ENCODE peak calls at places on chromosomes 1 and 21, in five cellular contexts. Z is adrenal gland, Q is HCT116, C is GM06990, M is psoas muscle. I is an unnamed sample.

GRCh38 chr1:76137746-76138145 is 63.2 kb downstream of the ST6GALNAC3 start:
- DNase-seq in Z (no peak), Q (no peak), C (no peak), M (no peak), I (no peak)

GRCh38 chr1:182850319-182850718 is 11.2 kb downstream of the DHX9 start:
- DNase-seq in Z (no peak), Q (no peak), C (no peak), M (no peak), I (no peak)

GRCh38 chr1:92291372-92291999 is 7.3 kb downstream of the GLMN start:
- DNase-seq in Z (no peak), Q (peak), C (no peak), M (no peak), I (no peak)

GRCh38 chr1:42466030-42466429 is 2.9 kb downstream of the CCDC30 start:
- DNase-seq in Z (no peak), Q (no peak), C (no peak), M (no peak), I (no peak)

GRCh38 chr21:34887729-34888568 is 161.2 kb downstream of the RUNX1 start:
- DNase-seq in Z (peak), Q (no peak), C (peak), M (peak), I (peak)

GRCh38 chr1:55927934-55928333 is 651.4 kb downstream of the PLPP3 start:
- DNase-seq in Z (no peak), Q (no peak), C (no peak), M (no peak), I (no peak)

GRCh38 chr1:94529416-94529815 is 12.1 kb downstream of the F3 start:
- DNase-seq in Z (no peak), Q (no peak), C (no peak), M (no peak), I (no peak)

GRCh38 chr21:42233067-42233981 is 14.4 kb downstream of the ABCG1 start:
- DNase-seq in Z (peak), Q (no peak), C (peak), M (peak), I (peak)

GRCh38 chr1:71980543-71980942 is 301.8 kb downstream of the NEGR1 start:
- DNase-seq in Z (no peak), Q (no peak), C (no peak), M (no peak), I (no peak)

GRCh38 chr1:59697138-59697811 is 117.5 kb upstream of the HOOK1 start:
- DNase-seq in Z (no peak), Q (no peak), C (no peak), M (no peak), I (no peak)

GRCh38 chr1:23282967-23283366 is 61.1 kb downstream of the HNRNPR start:
- DNase-seq in Z (no peak), Q (no peak), C (no peak), M (no peak), I (no peak)

GRCh38 chr1:85818371-85818770 is 110.1 kb upstream of the ZNHIT6 start:
- DNase-seq in Z (no peak), Q (no peak), C (no peak), M (no peak), I (no peak)

GRCh38 chr1:85494957-85495266 is 30.0 kb upstream of the DDAH1 start:
- DNase-seq in Z (no peak), Q (peak), C (no peak), M (no peak), I (no peak)

GRCh38 chr1:229194096-229194495 is 76.8 kb upstream of the RAB4A start:
- DNase-seq in Z (no peak), Q (no peak), C (no peak), M (no peak), I (no peak)

GRCh38 chr1:153866045-153866850 is 56.5 kb downstream of the GATAD2B start:
- DNase-seq in Z (no peak), Q (no peak), C (no peak), M (no peak), I (peak)

GRCh38 chr21:34198232-34199120 is 125.1 kb downstream of the MRPS6 start:
- DNase-seq in Z (no peak), Q (no peak), C (no peak), M (no peak), I (no peak)

GRCh38 chr1:92485374-92486250 is 1.1 kb downstream of the GFI1 start:
- DNase-seq in Z (peak), Q (peak), C (peak), M (peak), I (peak)

GRCh38 chr1:215160351-215160750 is 77.8 kb downstream of the KCNK2 start:
- DNase-seq in Z (no peak), Q (no peak), C (no peak), M (no peak), I (no peak)

GRCh38 chr1:241706967-241707366 is 54.9 kb downstream of the WDR64 start:
- DNase-seq in Z (no peak), Q (peak), C (no peak), M (no peak), I (no peak)

GRCh38 chr1:247679639-247680038 is at the start of gene OR13G1:
- DNase-seq in Z (no peak), Q (no peak), C (no peak), M (no peak), I (no peak)

DNA sequence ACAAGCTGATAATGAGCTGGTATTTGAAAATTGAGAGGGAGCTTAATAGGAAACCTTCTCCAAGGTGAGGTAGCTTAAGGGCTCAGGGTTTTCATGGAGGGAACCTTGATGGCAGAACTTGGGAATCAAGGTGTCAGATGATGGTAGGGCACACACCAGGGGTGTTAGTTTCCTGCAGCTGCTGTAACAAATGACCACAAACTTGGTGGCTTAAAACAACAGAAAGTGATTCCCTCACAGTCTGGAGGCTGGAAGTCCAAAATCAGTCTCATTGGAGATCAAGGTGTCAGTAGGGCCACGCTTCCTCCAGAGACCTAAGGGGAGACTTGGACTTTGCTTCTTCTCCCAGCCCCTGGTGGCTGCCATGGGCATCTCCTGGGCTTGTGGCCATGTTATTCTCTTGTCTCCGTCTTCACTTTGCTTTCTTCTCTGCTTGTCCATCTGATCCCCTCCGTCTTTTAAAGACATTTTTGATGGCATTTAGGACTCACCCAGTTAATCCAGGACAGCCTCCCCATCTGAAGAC is 45.5 kb downstream of the HUNK start:
- DNase-seq in Z (no peak), Q (no peak), C (no peak), M (no peak), I (no peak)
- TF ChIP-seq CTCF in Z (no peak), Q (peak), C (no peak), M (no peak), I (no peak)

DNA sequence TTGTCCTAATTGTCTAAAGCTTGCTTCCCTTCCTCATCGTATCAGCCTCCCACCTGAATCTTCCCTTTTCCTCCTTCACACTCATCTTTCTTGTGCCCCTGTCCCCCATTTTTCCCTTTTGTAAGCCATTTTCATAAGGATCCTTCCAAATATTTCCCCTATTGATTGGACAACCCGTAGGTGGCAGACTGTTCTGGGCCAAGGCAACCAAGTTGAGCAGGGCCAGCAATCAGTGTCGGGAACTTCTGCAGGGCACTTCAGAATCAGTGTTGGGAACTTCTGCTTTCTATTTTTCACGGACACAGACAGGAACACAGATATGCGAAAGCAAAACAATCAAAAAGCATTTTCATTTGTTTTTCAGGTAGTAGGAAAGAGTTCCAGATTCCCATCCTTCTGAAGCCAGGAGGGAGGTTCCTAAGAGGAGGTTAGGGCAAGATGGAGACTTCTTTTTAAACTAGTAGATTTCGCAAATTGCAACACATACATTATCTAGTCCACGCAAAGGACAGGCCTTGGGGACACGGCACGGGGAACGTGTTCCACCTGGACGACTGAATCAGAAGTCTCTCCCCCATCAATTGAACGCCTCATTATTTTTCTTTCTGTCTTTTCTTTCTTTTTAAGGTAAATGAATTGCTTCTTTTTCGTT is 691 bp upstream of the MPZL1 start:
- DNase-seq in Z (peak), Q (no peak), C (no peak), M (peak), I (peak)
- TF ChIP-seq CTCF in Z (peak), Q (peak), C (peak), M (peak), I (no peak)

GRCh38 chr1:41019353-41019745 is 2.2 kb downstream of the SLFNL1 start:
- DNase-seq in Z (no peak), Q (no peak), C (no peak), M (no peak), I (no peak)
- TF ChIP-seq CTCF in Z (no peak), Q (no peak), C (no peak), M (no peak), I (no peak)

DNA sequence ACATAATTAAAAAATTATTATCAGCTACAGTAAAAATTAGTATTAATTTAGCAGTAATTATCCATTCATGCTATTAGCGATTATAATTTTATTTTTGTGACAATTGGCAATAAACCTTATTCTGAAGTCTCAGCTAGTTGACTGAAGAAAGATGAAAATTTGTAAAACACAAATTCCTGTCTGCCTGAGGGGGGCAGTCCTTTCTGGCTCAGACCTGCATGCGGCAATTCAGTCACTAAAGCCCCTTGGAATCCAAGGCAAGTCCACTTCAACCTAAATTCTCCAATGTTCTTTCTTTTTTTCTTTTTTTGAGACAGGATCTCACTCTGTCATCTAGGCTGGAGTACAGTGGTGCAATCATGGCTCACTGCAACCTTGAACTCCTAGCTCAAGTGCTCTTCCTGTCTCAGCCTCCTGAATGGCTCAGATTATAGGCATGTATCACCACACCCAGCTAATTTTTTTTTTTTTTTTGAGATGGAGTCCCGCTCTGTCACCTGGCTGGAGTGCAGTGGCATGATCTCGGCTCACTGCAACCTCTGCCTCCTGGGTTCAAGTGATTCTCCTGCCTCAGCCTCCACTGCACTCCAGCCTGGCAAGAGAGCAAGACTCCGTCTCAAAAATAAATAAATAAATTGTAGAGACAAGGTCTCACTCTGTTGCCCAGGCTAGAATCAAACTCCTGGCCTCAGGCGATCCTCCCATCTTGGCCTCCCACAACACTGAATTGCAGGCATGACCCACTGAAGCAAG is 24.1 kb upstream of the ITPKB start:
- DNase-seq in Z (no peak), Q (no peak), C (no peak), M (no peak), I (no peak)
- TF ChIP-seq CTCF in Z (no peak), Q (no peak), C (no peak), M (no peak), I (no peak)

GRCh38 chr1:165287329-165287728 is 69.2 kb downstream of the LMX1A start:
- DNase-seq in Z (no peak), Q (no peak), C (no peak), M (no peak), I (no peak)

GRCh38 chr1:165287781-165288180 is 68.7 kb downstream of the LMX1A start:
- DNase-seq in Z (no peak), Q (no peak), C (no peak), M (no peak), I (no peak)

GRCh38 chr1:165281207-165281901 is 75.2 kb downstream of the LMX1A start:
- DNase-seq in Z (no peak), Q (no peak), C (no peak), M (no peak), I (no peak)

GRCh38 chr1:165288301-165289120 is 68.0 kb downstream of the LMX1A start:
- DNase-seq in Z (no peak), Q (no peak), C (no peak), M (peak), I (no peak)

DNA sequence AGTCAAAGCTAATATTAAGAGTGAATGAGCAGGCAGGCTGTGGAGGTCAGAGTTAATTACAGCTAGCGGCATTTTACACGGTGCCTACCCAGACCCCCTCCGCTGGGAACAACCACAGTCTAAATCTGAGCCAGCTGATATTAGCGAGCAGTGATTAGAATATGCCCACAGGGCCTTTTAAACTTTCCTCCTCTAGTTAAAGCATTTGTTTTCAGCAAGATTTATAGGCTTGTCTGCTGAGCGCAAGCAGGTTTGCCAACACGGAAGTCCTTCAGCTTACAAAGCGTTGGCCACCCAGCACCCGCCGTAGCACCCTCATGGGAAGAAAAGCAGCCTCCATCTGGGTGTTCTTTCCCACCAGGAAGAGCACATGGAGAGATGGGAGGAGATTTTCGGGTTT is 72.0 kb downstream of the LMX1A start:
- DNase-seq in Z (no peak), Q (no peak), C (no peak), M (no peak), I (no peak)
- TF ChIP-seq CTCF in Z (no peak), Q (no peak), C (no peak), M (no peak), I (no peak)